ENCODE peak calls at places on chromosomes 2 and 18, in four cellular contexts. One of them, this sample, is unnamed.
A peak's percentile ranks its signal among the peaks of the same experiment; 100 is the strongest.

GRCh38 chr2:30631051-30631671 is 176.1 kb downstream of the CAPN13 start:
- DNase-seq in prostate gland: no peak
- DNase-seq in DND-41: peak; percentile 41
- DNase-seq in effector memory CD4-positive, alpha-beta T cell: no peak
- DNase-seq in this sample: peak; percentile 31

GRCh38 chr18:56890632-56891031 is 239.5 kb downstream of the WDR7 start:
- DNase-seq in prostate gland: no peak
- DNase-seq in DND-41: no peak
- DNase-seq in effector memory CD4-positive, alpha-beta T cell: no peak
- DNase-seq in this sample: no peak

GRCh38 chr2:222982010-222982908 is 69.7 kb upstream of the KCNE4 start:
- DNase-seq in prostate gland: no peak
- DNase-seq in DND-41: peak; percentile 14
- DNase-seq in effector memory CD4-positive, alpha-beta T cell: no peak
- DNase-seq in this sample: no peak

GRCh38 chr2:113981404-113982134 is 91.7 kb downstream of the ACTR3 start:
- DNase-seq in prostate gland: no peak
- DNase-seq in DND-41: no peak
- DNase-seq in effector memory CD4-positive, alpha-beta T cell: no peak
- DNase-seq in this sample: no peak

GRCh38 chr2:33552758-33553461 is 46.2 kb downstream of the FAM98A start:
- DNase-seq in prostate gland: no peak
- DNase-seq in DND-41: no peak
- DNase-seq in effector memory CD4-positive, alpha-beta T cell: no peak
- DNase-seq in this sample: no peak

GRCh38 chr2:201779996-201780673 is 598 bp downstream of the ALS2 start:
- DNase-seq in prostate gland: peak; percentile 8
- DNase-seq in DND-41: no peak
- DNase-seq in effector memory CD4-positive, alpha-beta T cell: no peak
- DNase-seq in this sample: peak; percentile 2

GRCh38 chr2:187504312-187504921 is 49.8 kb downstream of the TFPI start:
- DNase-seq in prostate gland: no peak
- DNase-seq in DND-41: no peak
- DNase-seq in effector memory CD4-positive, alpha-beta T cell: no peak
- DNase-seq in this sample: no peak

GRCh38 chr2:241268716-241269445 is 46.6 kb downstream of the HDLBP start:
- DNase-seq in prostate gland: no peak
- DNase-seq in DND-41: no peak
- DNase-seq in effector memory CD4-positive, alpha-beta T cell: no peak
- DNase-seq in this sample: no peak

GRCh38 chr2:20595439-20596192 is 55.3 kb downstream of the HS1BP3 start:
- DNase-seq in prostate gland: no peak
- DNase-seq in DND-41: no peak
- DNase-seq in effector memory CD4-positive, alpha-beta T cell: no peak
- DNase-seq in this sample: no peak

GRCh38 chr18:57910817-57911216 is 107.7 kb upstream of the ATP8B1 start:
- DNase-seq in prostate gland: no peak
- DNase-seq in DND-41: peak; percentile 19
- DNase-seq in effector memory CD4-positive, alpha-beta T cell: no peak
- DNase-seq in this sample: no peak

GRCh38 chr2:207692206-207693065 is 19.0 kb upstream of the CCNYL1 start:
- DNase-seq in prostate gland: no peak
- DNase-seq in DND-41: peak; percentile 41
- DNase-seq in effector memory CD4-positive, alpha-beta T cell: no peak
- DNase-seq in this sample: peak; percentile 27

GRCh38 chr2:69095246-69095645 is 82.3 kb downstream of the ANTXR1 start:
- DNase-seq in prostate gland: no peak
- DNase-seq in DND-41: no peak
- DNase-seq in effector memory CD4-positive, alpha-beta T cell: no peak
- DNase-seq in this sample: no peak

GRCh38 chr2:162929571-162929970 is 91.0 kb upstream of the KCNH7 start:
- DNase-seq in prostate gland: no peak
- DNase-seq in DND-41: no peak
- DNase-seq in effector memory CD4-positive, alpha-beta T cell: no peak
- DNase-seq in this sample: no peak

GRCh38 chr2:21267232-21267835 is 143.6 kb downstream of the TDRD15 start:
- DNase-seq in prostate gland: no peak
- DNase-seq in DND-41: no peak
- DNase-seq in effector memory CD4-positive, alpha-beta T cell: no peak
- DNase-seq in this sample: no peak

GRCh38 chr2:200319587-200320337 is 13.3 kb downstream of the SPATS2L start:
- DNase-seq in prostate gland: no peak
- DNase-seq in DND-41: no peak
- DNase-seq in effector memory CD4-positive, alpha-beta T cell: no peak
- DNase-seq in this sample: no peak

GRCh38 chr18:63158012-63158631 is 161.4 kb downstream of the BCL2 start:
- DNase-seq in prostate gland: no peak
- DNase-seq in DND-41: no peak
- DNase-seq in effector memory CD4-positive, alpha-beta T cell: no peak
- DNase-seq in this sample: no peak
- H3K4me1 ChIP-seq in prostate gland: peaks cover 13% of the 10 kb centered on the region
- H3K4me1 ChIP-seq in DND-41: peaks cover 47% of the 10 kb centered on the region
- H3K4me1 ChIP-seq in effector memory CD4-positive, alpha-beta T cell: peaks cover 89% of the 10 kb centered on the region
- H3K4me1 ChIP-seq in this sample: peaks cover 93% of the 10 kb centered on the region

GRCh38 chr2:127153691-127154158 is 46.8 kb upstream of the BIN1 start:
- DNase-seq in prostate gland: no peak
- DNase-seq in DND-41: no peak
- DNase-seq in effector memory CD4-positive, alpha-beta T cell: no peak
- DNase-seq in this sample: no peak

GRCh38 chr2:127154985-127155650 is 48.2 kb upstream of the BIN1 start:
- DNase-seq in prostate gland: no peak
- DNase-seq in DND-41: no peak
- DNase-seq in effector memory CD4-positive, alpha-beta T cell: no peak
- DNase-seq in this sample: no peak

GRCh38 chr2:127155901-127156300 is 48.9 kb upstream of the BIN1 start:
- DNase-seq in prostate gland: no peak
- DNase-seq in DND-41: no peak
- DNase-seq in effector memory CD4-positive, alpha-beta T cell: no peak
- DNase-seq in this sample: no peak

GRCh38 chr2:127157114-127157513 is 50.2 kb upstream of the BIN1 start:
- DNase-seq in prostate gland: no peak
- DNase-seq in DND-41: no peak
- DNase-seq in effector memory CD4-positive, alpha-beta T cell: no peak
- DNase-seq in this sample: no peak

DNA sequence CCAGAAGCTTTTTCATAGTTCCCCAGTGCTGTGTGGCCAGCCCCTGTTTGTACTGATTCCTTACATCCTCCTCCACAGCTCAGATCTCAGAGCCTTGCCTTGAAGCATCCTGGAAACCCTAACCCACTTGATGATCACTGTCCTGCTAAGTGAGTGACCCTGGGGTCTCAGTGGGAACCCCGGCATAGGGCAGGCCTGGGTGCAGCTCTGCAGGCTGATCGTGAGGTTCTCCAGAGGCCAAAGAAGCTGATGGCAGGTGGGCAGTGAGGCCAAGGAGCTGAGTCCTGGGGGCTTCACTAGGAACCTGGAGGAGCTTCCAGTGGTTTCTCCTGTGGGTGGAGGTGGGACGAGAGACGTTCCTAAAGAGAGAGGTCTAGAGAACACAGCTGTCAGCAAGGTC is 47.4 kb upstream of the BIN1 start:
- DNase-seq in prostate gland: no peak
- DNase-seq in DND-41: no peak
- DNase-seq in effector memory CD4-positive, alpha-beta T cell: no peak
- DNase-seq in this sample: no peak
- H3K27me3 ChIP-seq in prostate gland: no peaks in the 10 kb centered on the region
- H3K27me3 ChIP-seq in DND-41: peaks cover 4% of the 10 kb centered on the region
- H3K27me3 ChIP-seq in effector memory CD4-positive, alpha-beta T cell: no peaks in the 10 kb centered on the region
- H3K27me3 ChIP-seq in this sample: no peaks in the 10 kb centered on the region

GRCh38 chr2:60439219-60439974 is 114.1 kb downstream of the BCL11A start:
- DNase-seq in prostate gland: no peak
- DNase-seq in DND-41: no peak
- DNase-seq in effector memory CD4-positive, alpha-beta T cell: no peak
- DNase-seq in this sample: no peak
- H3K4me3 ChIP-seq in prostate gland: no peak overlapping the region
- H3K4me3 ChIP-seq in DND-41: no peak overlapping the region
- H3K4me3 ChIP-seq in effector memory CD4-positive, alpha-beta T cell: no peak overlapping the region
- H3K4me3 ChIP-seq in this sample: no peak overlapping the region

DNA sequence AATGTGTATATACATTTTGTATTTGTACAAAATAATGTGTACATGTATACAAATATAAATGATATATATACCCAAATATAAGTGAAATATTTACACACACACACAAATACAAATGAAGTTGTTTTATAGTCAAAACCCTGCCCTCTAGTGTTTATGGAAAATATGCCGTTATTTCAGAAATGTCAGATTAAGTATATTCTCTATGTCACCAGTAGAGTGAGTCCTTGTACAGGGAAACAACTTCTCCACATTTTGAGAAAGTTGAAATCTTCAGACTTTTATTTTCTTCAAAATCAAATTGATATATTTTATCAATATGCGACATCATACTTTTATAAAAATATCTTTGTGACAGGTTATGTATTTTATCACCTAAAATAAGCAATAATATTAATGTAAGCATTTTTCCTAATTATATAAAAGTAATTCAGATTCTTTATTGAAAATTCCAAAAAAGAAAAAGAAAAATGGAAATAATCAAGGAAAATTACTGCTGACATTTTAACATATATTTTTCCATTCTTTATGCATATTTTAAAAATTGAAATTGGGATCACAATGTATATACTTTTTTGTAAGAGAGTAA is 22.4 kb downstream of the ARL6IP6 start:
- DNase-seq in prostate gland: no peak
- DNase-seq in DND-41: no peak
- DNase-seq in effector memory CD4-positive, alpha-beta T cell: no peak
- DNase-seq in this sample: peak; percentile 53
- H3K4me1 ChIP-seq in prostate gland: no peaks in the 10 kb centered on the region
- H3K4me1 ChIP-seq in DND-41: no peaks in the 10 kb centered on the region
- H3K4me1 ChIP-seq in effector memory CD4-positive, alpha-beta T cell: no peaks in the 10 kb centered on the region
- H3K4me1 ChIP-seq in this sample: no peaks in the 10 kb centered on the region

GRCh38 chr18:23667114-23667513 is 4.4 kb upstream of the ANKRD29 start:
- DNase-seq in prostate gland: no peak
- DNase-seq in DND-41: no peak
- DNase-seq in effector memory CD4-positive, alpha-beta T cell: no peak
- DNase-seq in this sample: no peak

GRCh38 chr18:23664674-23665073 is 2.0 kb upstream of the ANKRD29 start:
- DNase-seq in prostate gland: no peak
- DNase-seq in DND-41: no peak
- DNase-seq in effector memory CD4-positive, alpha-beta T cell: no peak
- DNase-seq in this sample: no peak

GRCh38 chr18:23661735-23662308 is 889 bp downstream of the ANKRD29 start:
- DNase-seq in prostate gland: no peak
- DNase-seq in DND-41: no peak
- DNase-seq in effector memory CD4-positive, alpha-beta T cell: no peak
- DNase-seq in this sample: no peak

GRCh38 chr18:23658296-23658695 is 4.4 kb downstream of the ANKRD29 start:
- DNase-seq in prostate gland: no peak
- DNase-seq in DND-41: no peak
- DNase-seq in effector memory CD4-positive, alpha-beta T cell: no peak
- DNase-seq in this sample: no peak

GRCh38 chr18:23662309-23663263 is at the start of gene ANKRD29:
- DNase-seq in prostate gland: peak; percentile 15
- DNase-seq in DND-41: peak; percentile 46
- DNase-seq in effector memory CD4-positive, alpha-beta T cell: peak; percentile 32
- DNase-seq in this sample: peak; percentile 27
- H3K27me3 ChIP-seq in prostate gland: no peaks in the 10 kb centered on the region
- H3K27me3 ChIP-seq in DND-41: peaks cover 20% of the 10 kb centered on the region
- H3K27me3 ChIP-seq in effector memory CD4-positive, alpha-beta T cell: no peaks in the 10 kb centered on the region
- H3K27me3 ChIP-seq in this sample: peaks cover 14% of the 10 kb centered on the region

DNA sequence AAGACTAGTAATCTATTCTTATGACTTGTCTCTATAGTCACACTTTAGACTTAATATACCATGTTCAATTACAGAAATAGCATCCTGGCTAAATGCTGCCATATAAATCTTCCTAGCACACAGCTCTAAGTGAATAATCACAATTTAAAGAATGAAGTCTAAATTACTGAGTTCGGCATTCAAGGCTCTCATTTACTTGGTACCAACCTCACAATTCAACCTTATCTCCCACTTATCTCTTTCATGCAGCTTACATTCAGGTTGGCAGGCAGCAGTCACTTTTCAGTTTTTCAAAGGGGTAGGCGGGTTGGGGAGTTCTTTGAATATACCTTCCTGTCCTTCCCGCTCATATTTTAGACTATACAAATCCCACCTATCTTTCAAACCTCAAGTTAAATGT is 1.5 kb downstream of the MMADHC start:
- DNase-seq in prostate gland: no peak
- DNase-seq in DND-41: no peak
- DNase-seq in effector memory CD4-positive, alpha-beta T cell: no peak
- DNase-seq in this sample: no peak
- H3K4me3 ChIP-seq in prostate gland: peak overlapping the region; percentile 59
- H3K4me3 ChIP-seq in DND-41: peak overlapping the region; percentile 64
- H3K4me3 ChIP-seq in effector memory CD4-positive, alpha-beta T cell: peak overlapping the region; percentile 97
- H3K4me3 ChIP-seq in this sample: peak overlapping the region; percentile 97

GRCh38 chr18:28088477-28088876 is 88.5 kb downstream of the CDH2 start:
- DNase-seq in prostate gland: no peak
- DNase-seq in DND-41: no peak
- DNase-seq in effector memory CD4-positive, alpha-beta T cell: no peak
- DNase-seq in this sample: no peak

GRCh38 chr18:28086530-28087172 is 90.3 kb downstream of the CDH2 start:
- DNase-seq in prostate gland: no peak
- DNase-seq in DND-41: no peak
- DNase-seq in effector memory CD4-positive, alpha-beta T cell: no peak
- DNase-seq in this sample: no peak

GRCh38 chr18:28081516-28081915 is 95.4 kb downstream of the CDH2 start:
- DNase-seq in prostate gland: no peak
- DNase-seq in DND-41: no peak
- DNase-seq in effector memory CD4-positive, alpha-beta T cell: no peak
- DNase-seq in this sample: no peak

GRCh38 chr18:28091197-28091596 is 85.7 kb downstream of the CDH2 start:
- DNase-seq in prostate gland: no peak
- DNase-seq in DND-41: no peak
- DNase-seq in effector memory CD4-positive, alpha-beta T cell: no peak
- DNase-seq in this sample: no peak

DNA sequence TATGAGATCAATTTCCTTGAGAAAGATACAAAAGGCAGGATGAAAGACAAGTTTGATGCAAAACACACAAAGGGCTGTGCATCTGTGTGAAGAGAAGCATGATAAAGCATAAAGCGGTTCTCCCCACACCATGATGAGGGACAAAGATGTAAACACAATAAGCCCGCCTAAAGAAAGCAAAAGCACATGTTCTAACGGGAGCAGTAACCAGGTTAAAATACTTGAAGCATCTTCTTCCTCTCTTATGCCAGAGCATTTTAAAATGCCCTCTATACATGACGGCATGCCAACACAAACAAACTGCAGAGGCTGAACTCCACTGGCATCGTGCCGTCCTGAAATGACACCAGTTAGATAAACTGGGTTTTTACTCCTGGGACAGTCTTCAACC is 89.8 kb downstream of the CDH2 start:
- DNase-seq in prostate gland: peak; percentile 39
- DNase-seq in DND-41: no peak
- DNase-seq in effector memory CD4-positive, alpha-beta T cell: no peak
- DNase-seq in this sample: no peak
- H3K4me1 ChIP-seq in prostate gland: no peaks in the 10 kb centered on the region
- H3K4me1 ChIP-seq in DND-41: no peaks in the 10 kb centered on the region
- H3K4me1 ChIP-seq in effector memory CD4-positive, alpha-beta T cell: no peaks in the 10 kb centered on the region
- H3K4me1 ChIP-seq in this sample: no peaks in the 10 kb centered on the region

This sample was measured in naive thymus-derived CD4-positive, alpha-beta T cell.